ENCODE peak calls at places on chromosome 2, in eight cellular contexts. One of them, this sample, is unnamed.
A peak's percentile ranks its signal among the peaks of the same experiment; 100 is the strongest.

GRCh38 chr2:98313512-98314250 is 32.6 kb upstream of the CNGA3 start:
- DNase-seq in RWPE1: no peak
- DNase-seq in colonic mucosa: no peak
- DNase-seq in A172: no peak
- DNase-seq in NCI-H1105: no peak
- DNase-seq in K562: no peak
- DNase-seq in glutamatergic neuron: no peak
- DNase-seq in nephron progenitor cell: no peak
- DNase-seq in this sample: no peak

GRCh38 chr2:151071382-151071781 is 190.3 kb downstream of the RBM43 start:
- DNase-seq in RWPE1: no peak
- DNase-seq in colonic mucosa: no peak
- DNase-seq in A172: peak; percentile 16
- DNase-seq in NCI-H1105: no peak
- DNase-seq in K562: peak; percentile 4
- DNase-seq in glutamatergic neuron: no peak
- DNase-seq in nephron progenitor cell: peak; percentile 3
- DNase-seq in this sample: peak; percentile 11

GRCh38 chr2:28654981-28655322 is 96.7 kb upstream of the PPP1CB start:
- DNase-seq in RWPE1: no peak
- DNase-seq in colonic mucosa: peak; percentile 89
- DNase-seq in A172: peak; percentile 35
- DNase-seq in NCI-H1105: no peak
- DNase-seq in K562: no peak
- DNase-seq in glutamatergic neuron: no peak
- DNase-seq in nephron progenitor cell: no peak
- DNase-seq in this sample: peak; percentile 85

GRCh38 chr2:150522269-150522668 is 34.8 kb upstream of the RND3 start:
- DNase-seq in RWPE1: no peak
- DNase-seq in colonic mucosa: no peak
- DNase-seq in A172: no peak
- DNase-seq in NCI-H1105: no peak
- DNase-seq in K562: no peak
- DNase-seq in glutamatergic neuron: no peak
- DNase-seq in nephron progenitor cell: no peak
- DNase-seq in this sample: peak; percentile 65

GRCh38 chr2:112480540-112481049 is 1.4 kb upstream of the TTL start:
- DNase-seq in RWPE1: no peak
- DNase-seq in colonic mucosa: peak; percentile 22
- DNase-seq in A172: no peak
- DNase-seq in NCI-H1105: no peak
- DNase-seq in K562: peak; percentile 45
- DNase-seq in glutamatergic neuron: no peak
- DNase-seq in nephron progenitor cell: peak; percentile 5
- DNase-seq in this sample: no peak

GRCh38 chr2:108919571-108920373 is 69.2 kb downstream of the EDAR start:
- DNase-seq in RWPE1: no peak
- DNase-seq in colonic mucosa: no peak
- DNase-seq in A172: no peak
- DNase-seq in NCI-H1105: no peak
- DNase-seq in K562: no peak
- DNase-seq in glutamatergic neuron: no peak
- DNase-seq in nephron progenitor cell: no peak
- DNase-seq in this sample: no peak

GRCh38 chr2:70946832-70947442 is 11.2 kb downstream of the ATP6V1B1 start:
- DNase-seq in RWPE1: peak; percentile 34
- DNase-seq in colonic mucosa: peak; percentile 54
- DNase-seq in A172: peak; percentile 57
- DNase-seq in NCI-H1105: peak; percentile 24
- DNase-seq in K562: peak; percentile 73
- DNase-seq in glutamatergic neuron: peak; percentile 72
- DNase-seq in nephron progenitor cell: peak; percentile 75
- DNase-seq in this sample: no peak

GRCh38 chr2:95057535-95058453 is 32.3 kb downstream of the MAL start:
- DNase-seq in RWPE1: no peak
- DNase-seq in colonic mucosa: no peak
- DNase-seq in A172: no peak
- DNase-seq in NCI-H1105: no peak
- DNase-seq in K562: no peak
- DNase-seq in glutamatergic neuron: no peak
- DNase-seq in nephron progenitor cell: no peak
- DNase-seq in this sample: no peak

GRCh38 chr2:191691016-191691725 is 13.2 kb downstream of the NABP1 start:
- DNase-seq in RWPE1: peak; percentile 62
- DNase-seq in colonic mucosa: peak; percentile 64
- DNase-seq in A172: peak; percentile 87
- DNase-seq in NCI-H1105: no peak
- DNase-seq in K562: peak; percentile 75
- DNase-seq in glutamatergic neuron: no peak
- DNase-seq in nephron progenitor cell: peak; percentile 28
- DNase-seq in this sample: peak; percentile 64

GRCh38 chr2:216066255-216066654 is 15.4 kb downstream of the PECR start:
- DNase-seq in RWPE1: no peak
- DNase-seq in colonic mucosa: no peak
- DNase-seq in A172: peak; percentile 13
- DNase-seq in NCI-H1105: no peak
- DNase-seq in K562: no peak
- DNase-seq in glutamatergic neuron: no peak
- DNase-seq in nephron progenitor cell: no peak
- DNase-seq in this sample: peak; percentile 56

GRCh38 chr2:85541753-85542457 is 2.9 kb downstream of the MAT2A start:
- DNase-seq in RWPE1: no peak
- DNase-seq in colonic mucosa: peak; percentile 45
- DNase-seq in A172: no peak
- DNase-seq in NCI-H1105: no peak
- DNase-seq in K562: no peak
- DNase-seq in glutamatergic neuron: no peak
- DNase-seq in nephron progenitor cell: no peak
- DNase-seq in this sample: no peak

GRCh38 chr2:161085041-161085598 is 75.1 kb upstream of the TANK start:
- DNase-seq in RWPE1: no peak
- DNase-seq in colonic mucosa: no peak
- DNase-seq in A172: peak; percentile 21
- DNase-seq in NCI-H1105: no peak
- DNase-seq in K562: peak; percentile 23
- DNase-seq in glutamatergic neuron: no peak
- DNase-seq in nephron progenitor cell: no peak
- DNase-seq in this sample: no peak

GRCh38 chr2:86185517-86186212 is 9.6 kb downstream of the IMMT start:
- DNase-seq in RWPE1: no peak
- DNase-seq in colonic mucosa: no peak
- DNase-seq in A172: no peak
- DNase-seq in NCI-H1105: no peak
- DNase-seq in K562: no peak
- DNase-seq in glutamatergic neuron: no peak
- DNase-seq in nephron progenitor cell: no peak
- DNase-seq in this sample: no peak

GRCh38 chr2:85457877-85458316 is 39.4 kb downstream of the SH2D6 start:
- DNase-seq in RWPE1: peak; percentile 74
- DNase-seq in colonic mucosa: peak; percentile 51
- DNase-seq in A172: peak; percentile 97
- DNase-seq in NCI-H1105: no peak
- DNase-seq in K562: no peak
- DNase-seq in glutamatergic neuron: no peak
- DNase-seq in nephron progenitor cell: no peak
- DNase-seq in this sample: peak; percentile 44

GRCh38 chr2:113114996-113115395 is 12.4 kb upstream of the IL1RN start:
- DNase-seq in RWPE1: no peak
- DNase-seq in colonic mucosa: no peak
- DNase-seq in A172: no peak
- DNase-seq in NCI-H1105: no peak
- DNase-seq in K562: no peak
- DNase-seq in glutamatergic neuron: no peak
- DNase-seq in nephron progenitor cell: no peak
- DNase-seq in this sample: no peak

GRCh38 chr2:144500567-144500966 is 19.4 kb downstream of the ZEB2 start:
- DNase-seq in RWPE1: no peak
- DNase-seq in colonic mucosa: no peak
- DNase-seq in A172: no peak
- DNase-seq in NCI-H1105: no peak
- DNase-seq in K562: no peak
- DNase-seq in glutamatergic neuron: no peak
- DNase-seq in nephron progenitor cell: no peak
- DNase-seq in this sample: no peak

GRCh38 chr2:26914286-26914962 is 56.0 kb upstream of the MAPRE3 start:
- DNase-seq in RWPE1: no peak
- DNase-seq in colonic mucosa: no peak
- DNase-seq in A172: no peak
- DNase-seq in NCI-H1105: no peak
- DNase-seq in K562: no peak
- DNase-seq in glutamatergic neuron: no peak
- DNase-seq in nephron progenitor cell: peak; percentile 30
- DNase-seq in this sample: no peak

GRCh38 chr2:231104115-231104713 is 20.6 kb downstream of the HTR2B start:
- DNase-seq in RWPE1: peak; percentile 15
- DNase-seq in colonic mucosa: peak; percentile 80
- DNase-seq in A172: peak; percentile 55
- DNase-seq in NCI-H1105: no peak
- DNase-seq in K562: peak; percentile 41
- DNase-seq in glutamatergic neuron: peak; percentile 63
- DNase-seq in nephron progenitor cell: peak; percentile 65
- DNase-seq in this sample: no peak

GRCh38 chr2:72828840-72829507 is 3.1 kb upstream of the EXOC6B start:
- DNase-seq in RWPE1: no peak
- DNase-seq in colonic mucosa: no peak
- DNase-seq in A172: no peak
- DNase-seq in NCI-H1105: no peak
- DNase-seq in K562: no peak
- DNase-seq in glutamatergic neuron: no peak
- DNase-seq in nephron progenitor cell: no peak
- DNase-seq in this sample: peak; percentile 90

GRCh38 chr2:190809139-190809764 is 71.4 kb upstream of the GLS start:
- DNase-seq in RWPE1: no peak
- DNase-seq in colonic mucosa: peak; percentile 58
- DNase-seq in A172: no peak
- DNase-seq in NCI-H1105: no peak
- DNase-seq in K562: no peak
- DNase-seq in glutamatergic neuron: no peak
- DNase-seq in nephron progenitor cell: no peak
- DNase-seq in this sample: no peak

GRCh38 chr2:229810786-229811185 is 96.4 kb upstream of the DNER start:
- DNase-seq in RWPE1: no peak
- DNase-seq in colonic mucosa: no peak
- DNase-seq in A172: no peak
- DNase-seq in NCI-H1105: no peak
- DNase-seq in K562: no peak
- DNase-seq in glutamatergic neuron: no peak
- DNase-seq in nephron progenitor cell: no peak
- DNase-seq in this sample: no peak

This sample was measured in NCI-H226.